ENCODE peak calls at places on chromosome X, in nine cellular contexts. One of them, this sample, is unnamed.

GRCh38 chrX:23434356-23434884 is 99.8 kb downstream of the PTCHD1 start:
- DNase-seq in uterus: peak; percentile 78
- DNase-seq in IMR-90: peak; percentile 2
- DNase-seq in tibial nerve: peak; percentile 72
- DNase-seq in heart left ventricle: peak; percentile 79
- DNase-seq in GM12878: no peak
- DNase-seq in ovary: peak; percentile 58
- DNase-seq in body of pancreas: peak; percentile 85
- DNase-seq in A549: no peak
- DNase-seq in this sample: peak; percentile 91

GRCh38 chrX:149487292-149487691 is 17.8 kb downstream of the IDS start:
- DNase-seq in uterus: no peak
- DNase-seq in IMR-90: no peak
- DNase-seq in tibial nerve: no peak
- DNase-seq in heart left ventricle: no peak
- DNase-seq in GM12878: no peak
- DNase-seq in ovary: no peak
- DNase-seq in body of pancreas: no peak
- DNase-seq in A549: peak; percentile 25
- DNase-seq in this sample: no peak

GRCh38 chrX:149829751-149830191 is 48.0 kb downstream of the MAGEA9 start:
- DNase-seq in uterus: no peak
- DNase-seq in IMR-90: peak; percentile 24
- DNase-seq in tibial nerve: no peak
- DNase-seq in heart left ventricle: no peak
- DNase-seq in GM12878: peak; percentile 35
- DNase-seq in ovary: no peak
- DNase-seq in body of pancreas: no peak
- DNase-seq in A549: no peak
- DNase-seq in this sample: no peak

GRCh38 chrX:104482757-104483156 is 83.2 kb upstream of the IL1RAPL2 start:
- DNase-seq in uterus: no peak
- DNase-seq in IMR-90: no peak
- DNase-seq in tibial nerve: no peak
- DNase-seq in heart left ventricle: no peak
- DNase-seq in GM12878: no peak
- DNase-seq in ovary: no peak
- DNase-seq in body of pancreas: no peak
- DNase-seq in A549: no peak
- DNase-seq in this sample: no peak

GRCh38 chrX:138294951-138295350 is 416.6 kb downstream of the FGF13 start:
- DNase-seq in uterus: no peak
- DNase-seq in IMR-90: no peak
- DNase-seq in tibial nerve: no peak
- DNase-seq in heart left ventricle: no peak
- DNase-seq in GM12878: no peak
- DNase-seq in ovary: no peak
- DNase-seq in body of pancreas: no peak
- DNase-seq in A549: no peak
- DNase-seq in this sample: no peak

GRCh38 chrX:36683507-36683906 is 324.7 kb upstream of the FAM47C start:
- DNase-seq in uterus: no peak
- DNase-seq in IMR-90: no peak
- DNase-seq in tibial nerve: no peak
- DNase-seq in heart left ventricle: no peak
- DNase-seq in GM12878: no peak
- DNase-seq in ovary: no peak
- DNase-seq in body of pancreas: no peak
- DNase-seq in A549: no peak
- DNase-seq in this sample: no peak

GRCh38 chrX:29065477-29065876 is 478.2 kb downstream of the IL1RAPL1 start:
- DNase-seq in uterus: no peak
- DNase-seq in IMR-90: no peak
- DNase-seq in tibial nerve: no peak
- DNase-seq in heart left ventricle: no peak
- DNase-seq in GM12878: no peak
- DNase-seq in ovary: no peak
- DNase-seq in body of pancreas: no peak
- DNase-seq in A549: no peak
- DNase-seq in this sample: no peak

GRCh38 chrX:47723689-47724088 is 64.7 kb upstream of the UXT start:
- DNase-seq in uterus: no peak
- DNase-seq in IMR-90: no peak
- DNase-seq in tibial nerve: no peak
- DNase-seq in heart left ventricle: no peak
- DNase-seq in GM12878: no peak
- DNase-seq in ovary: no peak
- DNase-seq in body of pancreas: peak; percentile 38
- DNase-seq in A549: no peak
- DNase-seq in this sample: no peak

GRCh38 chrX:39874202-39874816 is 223.4 kb downstream of the BCOR start:
- DNase-seq in uterus: no peak
- DNase-seq in IMR-90: peak; percentile 26
- DNase-seq in tibial nerve: no peak
- DNase-seq in heart left ventricle: no peak
- DNase-seq in GM12878: peak; percentile 91
- DNase-seq in ovary: no peak
- DNase-seq in body of pancreas: no peak
- DNase-seq in A549: no peak
- DNase-seq in this sample: no peak

GRCh38 chrX:119482041-119482440 is 13.8 kb downstream of the SLC25A5 start:
- DNase-seq in uterus: no peak
- DNase-seq in IMR-90: no peak
- DNase-seq in tibial nerve: no peak
- DNase-seq in heart left ventricle: no peak
- DNase-seq in GM12878: no peak
- DNase-seq in ovary: no peak
- DNase-seq in body of pancreas: no peak
- DNase-seq in A549: no peak
- DNase-seq in this sample: peak; percentile 61
- TF ChIP-seq POLR2A in uterus: no peak
- TF ChIP-seq POLR2A in IMR-90: no peak
- TF ChIP-seq POLR2A in tibial nerve: no peak
- TF ChIP-seq POLR2A in heart left ventricle: no peak
- TF ChIP-seq POLR2A in GM12878: no peak
- TF ChIP-seq POLR2A in ovary: no peak
- TF ChIP-seq POLR2A in body of pancreas: no peak
- TF ChIP-seq POLR2A in A549: no peak
- TF ChIP-seq POLR2A in this sample: no peak

GRCh38 chrX:119622356-119623232 is 16.4 kb upstream of the NKRF start:
- DNase-seq in uterus: no peak
- DNase-seq in IMR-90: peak; percentile 79
- DNase-seq in tibial nerve: no peak
- DNase-seq in heart left ventricle: peak; percentile 65
- DNase-seq in GM12878: no peak
- DNase-seq in ovary: no peak
- DNase-seq in body of pancreas: peak; percentile 15
- DNase-seq in A549: no peak
- DNase-seq in this sample: peak; percentile 71
- H3K4me1 ChIP-seq in uterus: no peaks in the 10 kb centered on the region
- H3K4me1 ChIP-seq in IMR-90: no peaks in the 10 kb centered on the region
- H3K4me1 ChIP-seq in tibial nerve: no peaks in the 10 kb centered on the region
- H3K4me1 ChIP-seq in heart left ventricle: no peaks in the 10 kb centered on the region
- H3K4me1 ChIP-seq in GM12878: peaks cover 31% of the 10 kb centered on the region
- H3K4me1 ChIP-seq in ovary: no peaks in the 10 kb centered on the region
- H3K4me1 ChIP-seq in body of pancreas: no peaks in the 10 kb centered on the region
- H3K4me1 ChIP-seq in A549: no peaks in the 10 kb centered on the region
- H3K4me1 ChIP-seq in this sample: peaks cover 7% of the 10 kb centered on the region

GRCh38 chrX:720858-721257 is 90.3 kb downstream of the SHOX start:
- DNase-seq in uterus: no peak
- DNase-seq in IMR-90: no peak
- DNase-seq in tibial nerve: no peak
- DNase-seq in heart left ventricle: no peak
- DNase-seq in GM12878: no peak
- DNase-seq in ovary: no peak
- DNase-seq in body of pancreas: no peak
- DNase-seq in A549: no peak
- DNase-seq in this sample: peak; percentile 20
- TF ChIP-seq POLR2A in uterus: no peak
- TF ChIP-seq POLR2A in IMR-90: no peak
- TF ChIP-seq POLR2A in tibial nerve: no peak
- TF ChIP-seq POLR2A in heart left ventricle: no peak
- TF ChIP-seq POLR2A in GM12878: no peak
- TF ChIP-seq POLR2A in ovary: no peak
- TF ChIP-seq POLR2A in body of pancreas: no peak
- TF ChIP-seq POLR2A in A549: no peak
- TF ChIP-seq POLR2A in this sample: no peak

GRCh38 chrX:119672252-119672825 is 20.6 kb downstream of the SEPTIN6 start:
- DNase-seq in uterus: no peak
- DNase-seq in IMR-90: peak; percentile 40
- DNase-seq in tibial nerve: no peak
- DNase-seq in heart left ventricle: no peak
- DNase-seq in GM12878: no peak
- DNase-seq in ovary: no peak
- DNase-seq in body of pancreas: no peak
- DNase-seq in A549: no peak
- DNase-seq in this sample: no peak

GRCh38 chrX:119682019-119682989 is 10.7 kb downstream of the SEPTIN6 start:
- DNase-seq in uterus: no peak
- DNase-seq in IMR-90: no peak
- DNase-seq in tibial nerve: no peak
- DNase-seq in heart left ventricle: no peak
- DNase-seq in GM12878: peak; percentile 73
- DNase-seq in ovary: no peak
- DNase-seq in body of pancreas: no peak
- DNase-seq in A549: no peak
- DNase-seq in this sample: no peak

GRCh38 chrX:119673336-119673735 is 19.6 kb downstream of the SEPTIN6 start:
- DNase-seq in uterus: no peak
- DNase-seq in IMR-90: no peak
- DNase-seq in tibial nerve: no peak
- DNase-seq in heart left ventricle: no peak
- DNase-seq in GM12878: no peak
- DNase-seq in ovary: no peak
- DNase-seq in body of pancreas: no peak
- DNase-seq in A549: no peak
- DNase-seq in this sample: peak; percentile 15

GRCh38 chrX:119676949-119677653 is 15.9 kb downstream of the SEPTIN6 start:
- DNase-seq in uterus: no peak
- DNase-seq in IMR-90: no peak
- DNase-seq in tibial nerve: no peak
- DNase-seq in heart left ventricle: no peak
- DNase-seq in GM12878: no peak
- DNase-seq in ovary: no peak
- DNase-seq in body of pancreas: no peak
- DNase-seq in A549: no peak
- DNase-seq in this sample: no peak

DNA sequence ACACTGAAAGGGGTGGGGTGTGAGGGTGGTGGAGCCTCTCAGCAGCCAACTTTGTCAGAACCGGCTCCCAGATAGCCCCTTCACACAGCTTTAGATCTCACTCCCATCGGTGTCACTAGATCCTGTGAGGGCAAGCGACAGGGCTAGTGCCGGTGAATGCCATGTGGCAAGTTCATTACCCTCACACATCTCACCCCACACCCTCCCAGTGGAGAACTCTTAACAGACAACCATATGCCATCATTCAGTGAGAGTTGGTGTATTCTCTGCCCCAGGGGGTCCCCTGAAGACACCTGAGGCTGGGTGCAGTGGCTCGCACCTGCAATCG is 15.3 kb downstream of the SEPTIN6 start:
- DNase-seq in uterus: no peak
- DNase-seq in IMR-90: no peak
- DNase-seq in tibial nerve: no peak
- DNase-seq in heart left ventricle: no peak
- DNase-seq in GM12878: no peak
- DNase-seq in ovary: no peak
- DNase-seq in body of pancreas: no peak
- DNase-seq in A549: no peak
- DNase-seq in this sample: no peak
- H3K4me1 ChIP-seq in uterus: no peaks in the 10 kb centered on the region
- H3K4me1 ChIP-seq in IMR-90: no peaks in the 10 kb centered on the region
- H3K4me1 ChIP-seq in tibial nerve: peaks cover 4% of the 10 kb centered on the region
- H3K4me1 ChIP-seq in heart left ventricle: no peaks in the 10 kb centered on the region
- H3K4me1 ChIP-seq in GM12878: peaks cover 37% of the 10 kb centered on the region
- H3K4me1 ChIP-seq in ovary: no peaks in the 10 kb centered on the region
- H3K4me1 ChIP-seq in body of pancreas: peaks cover 5% of the 10 kb centered on the region
- H3K4me1 ChIP-seq in A549: no peaks in the 10 kb centered on the region
- H3K4me1 ChIP-seq in this sample: peaks cover 12% of the 10 kb centered on the region

GRCh38 chrX:110001702-110002299 is 1.1 kb upstream of the TMEM164 start:
- DNase-seq in uterus: no peak
- DNase-seq in IMR-90: no peak
- DNase-seq in tibial nerve: no peak
- DNase-seq in heart left ventricle: no peak
- DNase-seq in GM12878: no peak
- DNase-seq in ovary: no peak
- DNase-seq in body of pancreas: no peak
- DNase-seq in A549: no peak
- DNase-seq in this sample: no peak
- TF ChIP-seq POLR2A in uterus: no peak
- TF ChIP-seq POLR2A in IMR-90: no peak
- TF ChIP-seq POLR2A in tibial nerve: no peak
- TF ChIP-seq POLR2A in heart left ventricle: no peak
- TF ChIP-seq POLR2A in GM12878: no peak
- TF ChIP-seq POLR2A in ovary: no peak
- TF ChIP-seq POLR2A in body of pancreas: no peak
- TF ChIP-seq POLR2A in A549: no peak
- TF ChIP-seq POLR2A in this sample: no peak

GRCh38 chrX:9659571-9660195 is 106.0 kb downstream of the GPR143 start:
- DNase-seq in uterus: no peak
- DNase-seq in IMR-90: no peak
- DNase-seq in tibial nerve: no peak
- DNase-seq in heart left ventricle: no peak
- DNase-seq in GM12878: no peak
- DNase-seq in ovary: no peak
- DNase-seq in body of pancreas: no peak
- DNase-seq in A549: no peak
- DNase-seq in this sample: no peak
- H3K4me1 ChIP-seq in uterus: no peaks in the 10 kb centered on the region
- H3K4me1 ChIP-seq in IMR-90: peaks cover 8% of the 10 kb centered on the region
- H3K4me1 ChIP-seq in tibial nerve: no peaks in the 10 kb centered on the region
- H3K4me1 ChIP-seq in heart left ventricle: no peaks in the 10 kb centered on the region
- H3K4me1 ChIP-seq in GM12878: no peaks in the 10 kb centered on the region
- H3K4me1 ChIP-seq in ovary: peaks cover 5% of the 10 kb centered on the region
- H3K4me1 ChIP-seq in body of pancreas: peaks cover 7% of the 10 kb centered on the region
- H3K4me1 ChIP-seq in A549: no peaks in the 10 kb centered on the region
- H3K4me1 ChIP-seq in this sample: peaks cover 13% of the 10 kb centered on the region

DNA sequence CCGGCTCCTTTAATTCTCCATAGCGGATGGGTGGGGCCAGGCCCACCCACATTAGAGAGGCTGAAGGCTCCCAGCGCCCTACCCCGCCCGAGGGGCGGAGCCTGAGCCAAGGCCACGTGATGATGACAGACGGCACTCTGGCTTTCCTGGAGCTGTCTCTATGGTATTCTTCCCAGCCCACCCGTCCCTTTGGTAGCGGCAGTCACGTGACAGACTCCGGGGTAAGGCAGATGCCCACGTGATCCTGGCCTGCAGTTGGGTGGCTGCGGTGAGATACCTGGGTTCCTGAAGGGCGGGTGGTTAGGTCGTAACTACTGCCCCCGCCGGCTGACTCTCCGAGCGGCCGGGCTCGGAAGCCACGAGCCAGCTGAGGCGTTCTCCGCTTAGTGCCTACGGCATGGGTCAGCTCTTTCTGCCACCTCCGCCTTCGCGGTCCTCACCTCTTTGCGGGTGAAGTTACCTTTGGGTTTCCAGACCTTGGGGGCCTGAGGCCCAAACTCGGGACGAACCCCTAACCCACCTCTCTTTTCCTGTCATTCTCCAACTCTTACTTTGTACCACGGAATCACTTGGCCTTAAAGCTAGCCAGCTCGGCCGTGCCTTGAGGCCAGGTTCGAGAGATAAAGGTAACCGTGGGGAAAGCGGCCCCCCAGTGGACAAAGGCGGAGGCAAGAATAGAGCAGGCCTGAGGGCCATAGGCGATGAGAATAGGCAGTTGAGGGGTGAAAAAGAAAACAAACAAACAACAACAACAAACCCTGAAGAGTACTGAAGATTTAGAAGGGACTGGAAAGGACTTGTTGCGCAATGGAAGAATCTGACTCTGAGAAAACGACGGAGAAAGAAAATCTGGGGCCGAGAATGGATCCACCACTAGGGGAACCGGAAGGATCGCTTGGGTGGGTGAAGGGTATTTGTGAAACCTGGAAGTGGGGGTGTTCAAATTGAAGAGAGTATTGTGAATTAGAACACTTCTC is at the start of gene RRAGB:
- DNase-seq in uterus: peak; percentile 93
- DNase-seq in IMR-90: peak; percentile 91
- DNase-seq in tibial nerve: peak; percentile 90
- DNase-seq in heart left ventricle: peak; percentile 96
- DNase-seq in GM12878: peak; percentile 90
- DNase-seq in ovary: peak; percentile 94
- DNase-seq in body of pancreas: peak; percentile 95
- DNase-seq in A549: peak; percentile 97
- DNase-seq in this sample: peak; percentile 97
- TF ChIP-seq POLR2A in uterus: peak; percentile 34
- TF ChIP-seq POLR2A in IMR-90: no peak
- TF ChIP-seq POLR2A in tibial nerve: no peak
- TF ChIP-seq POLR2A in heart left ventricle: no peak
- TF ChIP-seq POLR2A in GM12878: peak; percentile 80
- TF ChIP-seq POLR2A in ovary: peak; percentile 40
- TF ChIP-seq POLR2A in body of pancreas: peak; percentile 69
- TF ChIP-seq POLR2A in A549: peak; percentile 68
- TF ChIP-seq POLR2A in this sample: no peak

This sample was measured in sigmoid colon.